ENCODE peak calls at places on chromosomes 13 and 19, in four cellular contexts. O, S, V and H are unnamed samples.

GRCh38 chr13:80612804-80613203 is 271.9 kb upstream of the SPRY2 start:
- DNase-seq in O (no peak), S (no peak), V (no peak), H (no peak)

GRCh38 chr13:25292301-25292700 is 5.0 kb upstream of the MTMR6 start:
- DNase-seq in O (peak), S (no peak), V (no peak), H (no peak)

GRCh38 chr19:1959928-1960589 is 19.1 kb downstream of the CSNK1G2 start:
- DNase-seq in O (no peak), S (no peak), V (no peak), H (no peak)

GRCh38 chr19:56273563-56274117 is 1.1 kb downstream of the EDDM13 start:
- DNase-seq in O (no peak), S (no peak), V (no peak), H (no peak)

GRCh38 chr19:51980116-51980736 is 6.4 kb downstream of the ZNF350 start:
- DNase-seq in O (no peak), S (no peak), V (no peak), H (no peak)

GRCh38 chr19:10408511-10409291 is 5.4 kb upstream of the CDC37 start:
- DNase-seq in O (peak), S (peak), V (no peak), H (no peak)

GRCh38 chr13:27170521-27171243 is 929 bp downstream of the USP12 start:
- DNase-seq in O (peak), S (peak), V (no peak), H (peak)

GRCh38 chr19:15466851-15467733 is 2.7 kb upstream of the RASAL3 start:
- DNase-seq in O (no peak), S (peak), V (no peak), H (no peak)

GRCh38 chr13:31898383-31899071 is 133.0 kb upstream of the FRY start:
- DNase-seq in O (no peak), S (no peak), V (no peak), H (no peak)

GRCh38 chr19:34838248-34838647 is 65.2 kb upstream of the ZNF599 start:
- DNase-seq in O (no peak), S (no peak), V (no peak), H (no peak)

GRCh38 chr13:90627813-90628212 is 719.7 kb upstream of the MIR17HG start:
- DNase-seq in O (no peak), S (no peak), V (no peak), H (no peak)

GRCh38 chr13:44676534-44676933 is 100.4 kb upstream of the TSC22D1 start:
- DNase-seq in O (no peak), S (no peak), V (no peak), H (no peak)

GRCh38 chr19:38980583-38981374 is 5.2 kb upstream of the FBXO17 start:
- DNase-seq in O (no peak), S (no peak), V (no peak), H (no peak)

GRCh38 chr19:50418186-50419021 is at the start of gene SPIB:
- DNase-seq in O (no peak), S (peak), V (no peak), H (no peak)

GRCh38 chr13:110716235-110716505 is 2.7 kb downstream of the ING1 start:
- DNase-seq in O (peak), S (peak), V (no peak), H (no peak)

GRCh38 chr13:36858285-36858684 is 39.3 kb downstream of the RFXAP start:
- DNase-seq in O (no peak), S (no peak), V (no peak), H (peak)

GRCh38 chr19:10095948-10096614 is 6.4 kb downstream of the ANGPTL6 start:
- DNase-seq in O (peak), S (peak), V (peak), H (peak)

GRCh38 chr13:114067381-114067885 is 65.0 kb downstream of the RASA3 start:
- DNase-seq in O (no peak), S (no peak), V (no peak), H (no peak)

GRCh38 chr19:14383898-14384669 is 2.8 kb downstream of the ADGRE5 start:
- DNase-seq in O (no peak), S (peak), V (no peak), H (no peak)

GRCh38 chr13:98563071-98563470 is 13.8 kb downstream of the STK24 start:
- DNase-seq in O (no peak), S (peak), V (no peak), H (no peak)

GRCh38 chr13:41547253-41548000 is 90.1 kb downstream of the RGCC start:
- DNase-seq in O (no peak), S (no peak), V (no peak), H (peak)

GRCh38 chr13:80131204-80131603 is 209.7 kb downstream of the SPRY2 start:
- DNase-seq in O (peak), S (peak), V (no peak), H (peak)

GRCh38 chr19:44640518-44640917 is 3.2 kb upstream of the PVR start:
- DNase-seq in O (no peak), S (no peak), V (no peak), H (no peak)

GRCh38 chr19:43768273-43769050 is 12.3 kb downstream of the KCNN4 start:
- DNase-seq in O (no peak), S (no peak), V (no peak), H (no peak)

GRCh38 chr19:29837448-29837961 is 25.7 kb downstream of the CCNE1 start:
- DNase-seq in O (no peak), S (no peak), V (no peak), H (no peak)

GRCh38 chr19:47776568-47776967 is 1.9 kb upstream of the SELENOW start:
- DNase-seq in O (no peak), S (no peak), V (no peak), H (no peak)

GRCh38 chr19:16266586-16266942 is 58.1 kb upstream of the KLF2 start:
- DNase-seq in O (no peak), S (no peak), V (no peak), H (no peak)

GRCh38 chr19:51784922-51785690 is 9.9 kb upstream of the FPR3 start:
- DNase-seq in O (no peak), S (peak), V (no peak), H (no peak)

GRCh38 chr19:7795555-7796161 is 32.6 kb downstream of the CLEC4M start:
- DNase-seq in O (no peak), S (no peak), V (no peak), H (no peak)

GRCh38 chr19:6481541-6482342 is at the start of gene DENND1C:
- DNase-seq in O (peak), S (peak), V (no peak), H (peak)

GRCh38 chr19:13441810-13442512 is 64.3 kb downstream of the CACNA1A start:
- DNase-seq in O (no peak), S (peak), V (peak), H (peak)

GRCh38 chr19:3773814-3774515 is 1.9 kb upstream of the RAX2 start:
- DNase-seq in O (no peak), S (no peak), V (no peak), H (no peak)

GRCh38 chr19:498977-499623 is 2.8 kb downstream of the MADCAM1 start:
- DNase-seq in O (no peak), S (no peak), V (no peak), H (no peak)

GRCh38 chr13:65926750-65927171 is 1303.4 kb downstream of the PCDH9 start:
- DNase-seq in O (peak), S (no peak), V (no peak), H (peak)
- TF ChIP-seq CTCF in O (no peak), S (no peak), V (no peak), H (peak)

DNA sequence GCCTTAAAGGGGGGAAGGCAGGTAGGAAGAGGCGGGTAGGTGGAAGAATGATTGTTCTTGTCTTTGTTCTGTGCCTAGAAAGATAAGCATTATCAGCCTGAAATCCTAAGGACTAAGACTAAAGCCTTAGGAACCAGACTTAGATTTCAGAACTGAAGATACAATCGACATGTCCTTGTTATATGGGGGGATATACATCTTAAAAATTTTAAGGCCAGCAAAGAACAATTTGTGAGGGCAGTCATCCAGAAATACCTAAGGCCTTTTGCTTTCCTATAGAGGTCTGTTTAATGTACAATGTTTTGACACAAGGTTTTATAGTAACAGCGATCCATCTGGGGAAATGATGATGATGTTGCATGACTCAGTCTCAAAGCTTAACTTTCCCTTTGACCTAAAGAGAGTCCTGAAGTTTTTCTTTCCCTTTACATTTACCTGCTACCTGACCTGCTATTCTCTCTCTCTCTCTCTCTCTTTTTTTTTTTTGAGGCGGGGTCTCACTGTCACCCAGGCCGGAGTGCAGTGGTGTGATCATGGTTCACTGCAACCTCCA is 20.2 kb upstream of the CEACAM6 start:
- DNase-seq in O (no peak), S (no peak), V (no peak), H (no peak)
- TF ChIP-seq CTCF in O (no peak), S (no peak), V (no peak), H (no peak)

DNA sequence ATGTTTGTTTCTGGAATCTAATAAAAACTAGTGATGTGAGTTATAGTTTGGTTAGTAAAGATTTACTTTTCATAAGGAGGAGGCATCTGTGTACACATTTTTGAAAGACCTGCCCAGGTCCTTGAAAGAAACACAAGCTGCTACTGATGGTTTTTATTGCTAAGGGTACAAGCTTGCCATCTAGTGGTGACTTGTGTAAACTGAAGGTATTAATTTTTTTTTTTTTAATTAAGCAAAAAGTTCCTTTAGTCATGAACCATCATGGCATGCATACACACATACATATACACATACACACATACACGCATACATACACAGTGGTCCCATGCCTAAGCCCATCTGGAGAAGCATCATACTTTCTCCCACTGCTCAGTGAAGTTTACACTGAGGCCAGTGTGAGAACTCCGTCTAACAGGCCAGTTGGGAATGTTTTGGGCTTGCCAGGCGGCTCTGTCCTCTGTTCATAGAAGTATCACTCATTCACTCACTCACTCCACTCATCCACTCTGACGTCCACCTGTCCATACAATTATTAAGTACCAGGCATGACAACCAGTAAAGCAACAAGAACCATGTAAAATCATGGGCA is 312.5 kb downstream of the DCLK1 start:
- DNase-seq in O (no peak), S (no peak), V (no peak), H (no peak)
- TF ChIP-seq CTCF in O (peak), S (peak), V (peak), H (peak)

DNA sequence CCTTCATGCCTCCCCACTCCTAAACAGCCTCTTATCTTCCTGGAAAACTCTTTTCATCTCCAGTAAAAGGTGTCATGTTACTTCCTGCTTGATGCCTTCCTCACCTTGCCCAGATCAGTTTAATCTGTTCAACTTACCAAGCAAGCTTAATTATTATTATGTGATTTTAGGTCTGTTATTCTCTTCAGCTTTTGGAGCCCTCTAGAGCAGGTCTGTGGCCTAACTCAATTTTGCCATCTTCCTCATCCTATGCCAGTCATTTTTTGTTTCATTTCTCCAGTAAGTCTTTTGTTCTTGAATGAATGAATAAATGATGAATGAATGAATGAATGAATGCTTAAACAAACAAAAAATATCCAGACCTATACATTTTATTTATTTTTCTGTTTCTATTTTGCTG is 528.3 kb downstream of the DCT start:
- DNase-seq in O (no peak), S (no peak), V (no peak), H (no peak)
- TF ChIP-seq CTCF in O (no peak), S (no peak), V (no peak), H (no peak)

GRCh38 chr19:32318884-32319520 is 26.4 kb upstream of the ZNF507 start:
- DNase-seq in O (peak), S (peak), V (no peak), H (peak)
- TF ChIP-seq CTCF in O (peak), S (no peak), V (no peak), H (no peak)